ENCODE peak calls at places on chromosomes 1 and 21, in four cellular contexts. One of them, this sample, is unnamed.

GRCh38 chr21:35206141-35207125 is 157.3 kb upstream of the RUNX1 start:
- DNase-seq in lower lobe of right lung: no peak
- DNase-seq in endothelial cell: no peak
- DNase-seq in fibroblast of villous mesenchyme: no peak
- DNase-seq in this sample: no peak

GRCh38 chr1:196400478-196401453 is 207.5 kb downstream of the KCNT2 start:
- DNase-seq in lower lobe of right lung: no peak
- DNase-seq in endothelial cell: peak; percentile 5
- DNase-seq in fibroblast of villous mesenchyme: peak; percentile 83
- DNase-seq in this sample: peak; percentile 98

GRCh38 chr1:152104854-152105253 is 10.4 kb downstream of the TCHH start:
- DNase-seq in lower lobe of right lung: no peak
- DNase-seq in endothelial cell: no peak
- DNase-seq in fibroblast of villous mesenchyme: no peak
- DNase-seq in this sample: no peak

GRCh38 chr1:110765640-110766335 is 91.0 kb upstream of the KCNA3 start:
- DNase-seq in lower lobe of right lung: no peak
- DNase-seq in endothelial cell: peak; percentile 36
- DNase-seq in fibroblast of villous mesenchyme: peak; percentile 54
- DNase-seq in this sample: peak; percentile 75

GRCh38 chr1:47675047-47675675 is 237.3 kb downstream of the FOXD2 start:
- DNase-seq in lower lobe of right lung: no peak
- DNase-seq in endothelial cell: no peak
- DNase-seq in fibroblast of villous mesenchyme: no peak
- DNase-seq in this sample: no peak

GRCh38 chr1:94727846-94728715 is 92.1 kb upstream of the SLC44A3 start:
- DNase-seq in lower lobe of right lung: no peak
- DNase-seq in endothelial cell: no peak
- DNase-seq in fibroblast of villous mesenchyme: peak; percentile 93
- DNase-seq in this sample: peak; percentile 92

GRCh38 chr1:182617734-182618288 is 13.6 kb upstream of the RGS16 start:
- DNase-seq in lower lobe of right lung: no peak
- DNase-seq in endothelial cell: no peak
- DNase-seq in fibroblast of villous mesenchyme: no peak
- DNase-seq in this sample: peak; percentile 43

GRCh38 chr1:33288976-33289857 is 31.7 kb downstream of the A3GALT2 start:
- DNase-seq in lower lobe of right lung: no peak
- DNase-seq in endothelial cell: no peak
- DNase-seq in fibroblast of villous mesenchyme: no peak
- DNase-seq in this sample: no peak

GRCh38 chr1:234943801-234944402 is 184.7 kb downstream of the TOMM20 start:
- DNase-seq in lower lobe of right lung: no peak
- DNase-seq in endothelial cell: no peak
- DNase-seq in fibroblast of villous mesenchyme: no peak
- DNase-seq in this sample: no peak

GRCh38 chr1:156874572-156874971 is 13.9 kb downstream of the NTRK1 start:
- DNase-seq in lower lobe of right lung: no peak
- DNase-seq in endothelial cell: no peak
- DNase-seq in fibroblast of villous mesenchyme: no peak
- DNase-seq in this sample: no peak

GRCh38 chr1:156874142-156874541 is 13.5 kb downstream of the NTRK1 start:
- DNase-seq in lower lobe of right lung: no peak
- DNase-seq in endothelial cell: no peak
- DNase-seq in fibroblast of villous mesenchyme: no peak
- DNase-seq in this sample: no peak

GRCh38 chr1:156877433-156877832 is 16.1 kb upstream of the PEAR1 start:
- DNase-seq in lower lobe of right lung: no peak
- DNase-seq in endothelial cell: no peak
- DNase-seq in fibroblast of villous mesenchyme: no peak
- DNase-seq in this sample: no peak

GRCh38 chr1:156875067-156875615 is 14.5 kb downstream of the NTRK1 start:
- DNase-seq in lower lobe of right lung: no peak
- DNase-seq in endothelial cell: no peak
- DNase-seq in fibroblast of villous mesenchyme: no peak
- DNase-seq in this sample: no peak

DNA sequence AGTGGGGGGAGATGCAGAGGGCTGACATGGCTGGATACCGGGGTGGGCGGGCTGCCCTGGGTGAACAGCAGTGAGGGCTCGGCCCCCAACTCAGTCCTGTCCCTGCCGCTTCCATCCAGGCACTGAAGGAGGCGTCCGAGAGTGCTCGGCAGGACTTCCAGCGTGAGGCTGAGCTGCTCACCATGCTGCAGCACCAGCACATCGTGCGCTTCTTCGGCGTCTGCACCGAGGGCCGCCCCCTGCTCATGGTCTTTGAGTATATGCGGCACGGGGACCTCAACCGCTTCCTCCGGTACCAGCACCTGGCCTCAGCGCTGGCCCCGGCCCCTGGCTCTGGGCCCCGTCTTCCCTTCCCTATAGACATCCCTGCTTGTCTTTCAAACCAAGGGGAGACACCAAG is 15.6 kb downstream of the NTRK1 start:
- DNase-seq in lower lobe of right lung: no peak
- DNase-seq in endothelial cell: peak; percentile 59
- DNase-seq in fibroblast of villous mesenchyme: no peak
- DNase-seq in this sample: no peak
- TF ChIP-seq CTCF in lower lobe of right lung: no peak
- TF ChIP-seq CTCF in endothelial cell: no peak
- TF ChIP-seq CTCF in fibroblast of villous mesenchyme: no peak
- TF ChIP-seq CTCF in this sample: no peak

DNA sequence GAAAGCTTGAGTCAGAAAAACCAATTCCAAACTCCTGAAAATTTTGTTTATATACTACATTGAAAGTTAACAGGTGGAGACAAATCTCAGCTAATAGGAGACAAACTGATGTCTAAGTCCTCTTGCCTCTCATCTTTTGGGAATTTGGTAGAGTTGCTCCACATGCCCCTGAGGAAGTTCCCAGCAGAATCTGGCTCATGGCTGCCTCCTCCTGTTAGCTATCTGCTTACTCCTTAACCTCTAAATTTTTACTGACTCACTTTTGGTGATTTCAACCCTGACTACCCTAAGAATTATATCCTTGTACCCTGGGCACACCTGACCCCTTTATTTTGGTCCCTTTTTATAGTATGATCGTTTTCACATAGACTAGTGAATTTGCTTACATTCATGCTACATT is 633.7 kb upstream of the USP24 start:
- DNase-seq in lower lobe of right lung: no peak
- DNase-seq in endothelial cell: peak; percentile 12
- DNase-seq in fibroblast of villous mesenchyme: peak; percentile 56
- DNase-seq in this sample: peak; percentile 68
- TF ChIP-seq CTCF in lower lobe of right lung: no peak
- TF ChIP-seq CTCF in endothelial cell: peak; percentile 22
- TF ChIP-seq CTCF in fibroblast of villous mesenchyme: peak; percentile 60
- TF ChIP-seq CTCF in this sample: peak; percentile 74

GRCh38 chr1:30914931-30915330 is 6.4 kb upstream of the SDC3 start:
- DNase-seq in lower lobe of right lung: no peak
- DNase-seq in endothelial cell: no peak
- DNase-seq in fibroblast of villous mesenchyme: no peak
- DNase-seq in this sample: no peak

GRCh38 chr1:30920827-30921226 is 12.3 kb upstream of the SDC3 start:
- DNase-seq in lower lobe of right lung: no peak
- DNase-seq in endothelial cell: no peak
- DNase-seq in fibroblast of villous mesenchyme: peak; percentile 34
- DNase-seq in this sample: peak; percentile 50

GRCh38 chr1:30915491-30916230 is 7.1 kb upstream of the SDC3 start:
- DNase-seq in lower lobe of right lung: no peak
- DNase-seq in endothelial cell: no peak
- DNase-seq in fibroblast of villous mesenchyme: no peak
- DNase-seq in this sample: no peak

GRCh38 chr1:30916296-30916695 is 7.7 kb upstream of the SDC3 start:
- DNase-seq in lower lobe of right lung: no peak
- DNase-seq in endothelial cell: no peak
- DNase-seq in fibroblast of villous mesenchyme: no peak
- DNase-seq in this sample: no peak

DNA sequence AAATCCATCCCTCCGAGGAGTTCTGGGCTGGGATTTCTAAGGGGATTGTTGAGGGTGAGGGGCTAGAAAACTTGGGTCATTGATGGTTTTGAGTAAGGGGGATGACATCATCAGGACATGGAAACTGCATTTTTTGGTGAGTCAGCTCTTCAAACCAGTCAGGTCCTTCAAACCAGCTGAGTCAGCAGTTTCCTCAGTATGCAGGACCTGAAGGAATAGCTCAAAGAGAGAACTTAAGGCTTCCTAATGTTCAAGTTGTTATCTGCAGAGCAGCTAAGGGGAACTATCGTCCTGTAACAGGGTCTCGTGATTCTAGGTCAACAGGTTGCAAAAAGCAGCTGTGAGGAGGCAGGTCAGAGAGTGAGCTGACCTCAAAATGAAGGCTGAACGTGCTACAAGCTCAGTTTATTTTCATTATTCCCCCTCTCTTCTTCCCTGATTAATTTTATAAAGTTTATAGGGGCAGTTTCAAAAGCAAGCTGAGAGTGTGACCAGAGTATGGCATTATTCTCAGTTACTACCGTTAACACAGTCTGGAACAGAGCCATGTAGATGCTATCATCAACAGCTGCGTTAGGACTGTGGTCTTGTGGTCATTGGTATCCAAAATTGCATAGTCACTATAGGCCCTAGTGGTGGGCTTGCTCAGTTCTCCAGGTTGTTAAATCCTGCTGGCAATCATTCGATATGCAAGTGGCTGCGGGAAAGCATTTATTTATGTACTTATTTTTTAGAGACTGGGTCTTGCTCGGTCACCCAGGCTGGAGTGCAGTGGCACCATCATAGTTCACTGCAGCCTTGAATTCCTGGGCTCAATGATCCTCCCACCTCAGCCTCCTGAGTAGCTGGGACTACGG is 10.7 kb upstream of the SDC3 start:
- DNase-seq in lower lobe of right lung: no peak
- DNase-seq in endothelial cell: no peak
- DNase-seq in fibroblast of villous mesenchyme: peak; percentile 83
- DNase-seq in this sample: peak; percentile 88
- TF ChIP-seq CTCF in lower lobe of right lung: no peak
- TF ChIP-seq CTCF in endothelial cell: no peak
- TF ChIP-seq CTCF in fibroblast of villous mesenchyme: peak; percentile 8
- TF ChIP-seq CTCF in this sample: peak; percentile 28

GRCh38 chr1:2310332-2311183 is 80.8 kb downstream of the MORN1 start:
- DNase-seq in lower lobe of right lung: no peak
- DNase-seq in endothelial cell: no peak
- DNase-seq in fibroblast of villous mesenchyme: no peak
- DNase-seq in this sample: no peak
- TF ChIP-seq CTCF in lower lobe of right lung: no peak
- TF ChIP-seq CTCF in endothelial cell: no peak
- TF ChIP-seq CTCF in fibroblast of villous mesenchyme: no peak
- TF ChIP-seq CTCF in this sample: no peak

DNA sequence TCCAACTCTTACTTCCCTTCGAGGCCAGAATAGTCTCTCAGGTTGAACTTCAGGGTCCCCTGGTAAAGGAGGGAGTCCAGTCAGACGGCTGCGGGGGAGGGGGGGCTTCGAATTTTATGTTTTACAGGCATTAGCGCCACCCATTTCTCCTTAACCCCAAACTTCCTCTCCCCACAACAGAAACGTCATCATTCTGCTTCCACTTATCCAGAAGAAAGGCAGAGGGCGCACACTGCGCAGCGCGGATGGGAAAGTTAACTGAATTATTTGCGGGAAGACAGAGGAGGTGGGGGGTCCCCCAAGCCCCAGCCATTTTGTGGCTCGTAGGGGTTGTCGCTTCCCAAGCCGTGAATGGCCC is 529 bp upstream of the PRMT2 start:
- DNase-seq in lower lobe of right lung: peak; percentile 78
- DNase-seq in endothelial cell: no peak
- DNase-seq in fibroblast of villous mesenchyme: peak; percentile 91
- DNase-seq in this sample: peak; percentile 92
- TF ChIP-seq CTCF in lower lobe of right lung: peak; percentile 25
- TF ChIP-seq CTCF in endothelial cell: peak; percentile 18
- TF ChIP-seq CTCF in fibroblast of villous mesenchyme: peak; percentile 9
- TF ChIP-seq CTCF in this sample: peak; percentile 48

GRCh38 chr1:177928194-177928593 is 41.7 kb downstream of the SEC16B start:
- DNase-seq in lower lobe of right lung: no peak
- DNase-seq in endothelial cell: no peak
- DNase-seq in fibroblast of villous mesenchyme: no peak
- DNase-seq in this sample: peak; percentile 36
- TF ChIP-seq CTCF in lower lobe of right lung: no peak
- TF ChIP-seq CTCF in endothelial cell: no peak
- TF ChIP-seq CTCF in fibroblast of villous mesenchyme: peak; percentile 34
- TF ChIP-seq CTCF in this sample: peak; percentile 53

DNA sequence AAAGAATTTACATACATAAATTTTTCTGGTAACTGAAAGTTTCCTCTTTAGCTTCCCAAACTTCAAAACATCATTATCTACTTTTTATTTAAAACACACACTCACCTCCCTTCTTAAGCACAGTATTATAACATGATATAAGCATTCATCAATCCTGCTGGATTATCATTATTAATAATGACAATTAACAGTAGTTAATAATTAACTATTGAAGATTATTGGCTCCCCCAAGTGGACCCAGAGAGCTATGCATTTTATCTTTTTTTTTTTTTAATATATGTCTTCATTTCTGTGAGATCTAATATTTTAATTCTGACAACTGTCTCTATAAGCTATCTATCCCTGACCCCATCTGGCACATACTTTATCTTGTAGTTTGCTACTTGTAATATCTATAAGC is 252.1 kb upstream of the CACYBP start:
- DNase-seq in lower lobe of right lung: no peak
- DNase-seq in endothelial cell: no peak
- DNase-seq in fibroblast of villous mesenchyme: no peak
- DNase-seq in this sample: no peak
- TF ChIP-seq CTCF in lower lobe of right lung: no peak
- TF ChIP-seq CTCF in endothelial cell: no peak
- TF ChIP-seq CTCF in fibroblast of villous mesenchyme: peak; percentile 10
- TF ChIP-seq CTCF in this sample: no peak

DNA sequence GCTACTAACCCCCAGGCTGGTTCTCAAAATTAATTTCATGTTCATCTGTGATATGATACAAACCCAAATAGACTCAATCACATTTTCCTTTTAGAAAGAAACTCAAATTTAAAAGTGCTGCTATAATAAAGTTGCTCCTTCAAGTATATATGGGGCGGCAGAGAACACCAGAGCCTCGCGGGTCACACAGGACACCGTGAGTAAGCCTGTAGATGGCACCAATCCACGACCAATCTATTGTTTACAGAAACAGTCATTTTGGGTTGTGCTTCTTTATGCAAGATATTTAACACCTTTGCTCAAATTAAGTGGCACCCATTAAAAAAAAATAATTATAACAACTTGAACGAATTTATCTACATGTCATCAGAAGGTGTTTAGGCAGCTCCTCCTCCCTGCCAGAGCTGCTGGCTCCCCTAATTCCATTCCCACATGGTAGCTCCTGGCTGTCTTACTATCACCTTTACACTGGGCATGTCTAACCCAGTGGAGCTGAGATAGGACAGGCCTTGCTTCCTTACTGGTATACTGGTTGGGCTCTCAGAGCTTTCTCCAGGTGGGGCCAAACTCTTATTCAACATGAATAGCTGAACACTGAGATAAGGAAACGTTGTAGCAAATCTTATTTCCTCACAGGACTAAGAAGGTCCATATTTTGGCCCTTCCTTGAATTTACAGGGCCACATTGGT is 287.0 kb downstream of the SDCCAG8 start:
- DNase-seq in lower lobe of right lung: no peak
- DNase-seq in endothelial cell: no peak
- DNase-seq in fibroblast of villous mesenchyme: no peak
- DNase-seq in this sample: no peak
- TF ChIP-seq CTCF in lower lobe of right lung: no peak
- TF ChIP-seq CTCF in endothelial cell: no peak
- TF ChIP-seq CTCF in fibroblast of villous mesenchyme: no peak
- TF ChIP-seq CTCF in this sample: no peak